ENCODE peak calls at places on chromosomes 12 and 14, in nine cellular contexts. A, P, O, J, Z, I, Y, V and R are unnamed samples. For H3K4me1, the result is how much of the 10 kb centered on the place peaks cover.

GRCh38 chr12:28063355-28063885 is 90.9 kb upstream of the PTHLH start:
- DNase-seq in A (no peak), P (no peak), O (no peak), J (no peak), Z (no peak), I (peak), Y (no peak), V (no peak), R (no peak)

GRCh38 chr12:22410497-22410896 is 76.0 kb upstream of the ST8SIA1 start:
- DNase-seq in A (no peak), P (no peak), O (no peak), J (no peak), Z (no peak), I (no peak), Y (no peak), V (no peak), R (no peak)

GRCh38 chr12:66235626-66236281 is 46.7 kb downstream of the IRAK3 start:
- DNase-seq in A (no peak), P (no peak), O (peak), J (no peak), Z (no peak), I (peak), Y (no peak), V (no peak), R (no peak)

GRCh38 chr12:124021025-124021406 is 48.0 kb downstream of the ZNF664 start:
- DNase-seq in A (no peak), P (no peak), O (no peak), J (no peak), Z (no peak), I (no peak), Y (peak), V (no peak), R (peak)

GRCh38 chr14:56339855-56340701 is 221.9 kb downstream of the PELI2 start:
- DNase-seq in A (no peak), P (peak), O (peak), J (peak), Z (peak), I (peak), Y (peak), V (peak), R (peak)

GRCh38 chr12:3158851-3159465 is 81.8 kb downstream of the TSPAN9 start:
- DNase-seq in A (no peak), P (no peak), O (no peak), J (no peak), Z (no peak), I (peak), Y (no peak), V (peak), R (peak)

GRCh38 chr14:93977790-93978581 is 1.6 kb upstream of the ASB2 start:
- DNase-seq in A (no peak), P (no peak), O (no peak), J (peak), Z (no peak), I (no peak), Y (no peak), V (no peak), R (no peak)

GRCh38 chr14:68779761-68780323 is 13.0 kb downstream of the ZFP36L1 start:
- DNase-seq in A (no peak), P (no peak), O (peak), J (peak), Z (peak), I (peak), Y (no peak), V (peak), R (no peak)

GRCh38 chr14:20794644-20795369 is 7.8 kb downstream of the RNASE1 start:
- DNase-seq in A (no peak), P (no peak), O (no peak), J (no peak), Z (no peak), I (no peak), Y (no peak), V (no peak), R (no peak)

GRCh38 chr12:128807161-128807724 is 16.5 kb downstream of the SLC15A4 start:
- DNase-seq in A (no peak), P (no peak), O (no peak), J (no peak), Z (no peak), I (no peak), Y (no peak), V (no peak), R (peak)

GRCh38 chr12:125122668-125123067 is 57.4 kb downstream of the AACS start:
- DNase-seq in A (no peak), P (no peak), O (no peak), J (no peak), Z (no peak), I (no peak), Y (peak), V (no peak), R (no peak)

GRCh38 chr12:118126119-118126757 is 9.7 kb upstream of the PEBP1 start:
- DNase-seq in A (no peak), P (peak), O (no peak), J (no peak), Z (no peak), I (no peak), Y (no peak), V (peak), R (peak)

GRCh38 chr12:74043343-74043742 is 494.3 kb upstream of the ATXN7L3B start:
- DNase-seq in A (no peak), P (no peak), O (peak), J (no peak), Z (no peak), I (no peak), Y (no peak), V (no peak), R (no peak)

GRCh38 chr14:38197001-38197760 is 10.5 kb upstream of the SSTR1 start:
- DNase-seq in A (no peak), P (no peak), O (no peak), J (no peak), Z (no peak), I (peak), Y (no peak), V (no peak), R (no peak)

GRCh38 chr14:89025581-89026236 is 201.3 kb downstream of the TTC8 start:
- DNase-seq in A (peak), P (no peak), O (no peak), J (no peak), Z (no peak), I (no peak), Y (no peak), V (no peak), R (no peak)

GRCh38 chr14:99596071-99596627 is 7.9 kb downstream of the CCDC85C start:
- DNase-seq in A (no peak), P (peak), O (peak), J (no peak), Z (no peak), I (peak), Y (no peak), V (no peak), R (peak)

GRCh38 chr12:12172106-12172511 is 94.7 kb downstream of the LRP6 start:
- DNase-seq in A (no peak), P (peak), O (no peak), J (no peak), Z (no peak), I (peak), Y (no peak), V (no peak), R (no peak)

GRCh38 chr12:26617513-26617912 is 215.5 kb downstream of the ITPR2 start:
- DNase-seq in A (no peak), P (no peak), O (no peak), J (no peak), Z (no peak), I (no peak), Y (no peak), V (no peak), R (no peak)
- H3K4me1 ChIP-seq in A (under half), P (under half), O (under half), J (under half), Z (under half), I (under half), Y (under half), V (under half), R (under half)

GRCh38 chr12:47819902-47820630 is at the start of gene HDAC7:
- DNase-seq in A (peak), P (peak), O (peak), J (peak), Z (peak), I (peak), Y (peak), V (peak), R (peak)
- H3K4me1 ChIP-seq in A (half or more), P (half or more), O (half or more), J (half or more), Z (half or more), I (under half), Y (under half), V (under half), R (under half)

GRCh38 chr14:91377700-91378652 is 39.6 kb downstream of the CCDC88C start:
- DNase-seq in A (no peak), P (no peak), O (no peak), J (no peak), Z (no peak), I (peak), Y (no peak), V (no peak), R (no peak)

GRCh38 chr14:91374897-91375747 is 42.5 kb downstream of the CCDC88C start:
- DNase-seq in A (no peak), P (no peak), O (no peak), J (no peak), Z (no peak), I (no peak), Y (no peak), V (no peak), R (no peak)

GRCh38 chr14:91378945-91379932 is 38.4 kb downstream of the CCDC88C start:
- DNase-seq in A (no peak), P (no peak), O (no peak), J (no peak), Z (no peak), I (no peak), Y (no peak), V (no peak), R (no peak)

GRCh38 chr14:91375748-91376452 is 41.7 kb downstream of the CCDC88C start:
- DNase-seq in A (no peak), P (no peak), O (no peak), J (no peak), Z (no peak), I (no peak), Y (no peak), V (no peak), R (no peak)

GRCh38 chr14:91376547-91377477 is 40.8 kb downstream of the CCDC88C start:
- DNase-seq in A (no peak), P (no peak), O (no peak), J (peak), Z (no peak), I (no peak), Y (no peak), V (no peak), R (no peak)
- H3K4me1 ChIP-seq in A (under half), P (under half), O (under half), J (half or more), Z (under half), I (under half), Y (under half), V (under half), R (under half)

GRCh38 chr12:40227447-40227846 is 2.6 kb downstream of the LRRK2 start:
- DNase-seq in A (no peak), P (no peak), O (no peak), J (no peak), Z (no peak), I (no peak), Y (no peak), V (no peak), R (no peak)

GRCh38 chr12:40229690-40230651 is 5.2 kb downstream of the LRRK2 start:
- DNase-seq in A (no peak), P (no peak), O (no peak), J (no peak), Z (no peak), I (no peak), Y (no peak), V (no peak), R (no peak)

GRCh38 chr12:40226652-40227051 is 1.9 kb downstream of the LRRK2 start:
- DNase-seq in A (peak), P (peak), O (peak), J (no peak), Z (peak), I (peak), Y (no peak), V (peak), R (peak)

GRCh38 chr12:40225984-40226602 is 1.3 kb downstream of the LRRK2 start:
- DNase-seq in A (no peak), P (no peak), O (peak), J (no peak), Z (no peak), I (no peak), Y (no peak), V (no peak), R (no peak)

GRCh38 chr12:40228727-40229126 is 3.9 kb downstream of the LRRK2 start:
- DNase-seq in A (no peak), P (no peak), O (no peak), J (no peak), Z (no peak), I (no peak), Y (no peak), V (no peak), R (no peak)
- H3K4me1 ChIP-seq in A (under half), P (under half), O (under half), J (under half), Z (under half), I (under half), Y (under half), V (under half), R (under half)

DNA sequence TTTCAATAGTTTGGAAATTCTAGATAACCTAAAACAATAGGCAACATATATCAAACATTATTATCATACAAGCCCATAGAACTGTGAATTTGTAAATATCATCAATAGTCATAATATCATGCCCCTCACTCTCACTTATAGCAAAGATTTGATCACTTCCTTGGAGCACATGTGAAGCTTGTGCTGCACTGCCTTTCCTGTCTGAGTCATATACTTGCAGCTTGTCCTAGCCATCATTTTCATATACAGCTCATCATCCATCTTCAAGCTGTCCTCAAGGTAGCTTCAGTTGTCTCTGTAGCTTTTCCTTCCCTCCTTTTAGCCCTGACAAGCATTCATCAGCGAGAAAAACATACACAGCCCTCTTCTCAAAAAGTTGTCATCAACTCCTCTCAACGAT is 746.5 kb upstream of the FOXG1 start:
- DNase-seq in A (no peak), P (no peak), O (no peak), J (no peak), Z (no peak), I (no peak), Y (no peak), V (no peak), R (no peak)
- H3K4me1 ChIP-seq in A (under half), P (under half), O (under half), J (under half), Z (under half), I (under half), Y (under half), V (under half), R (under half)

GRCh38 chr12:121296618-121297476 is at the start of gene CAMKK2:
- DNase-seq in A (peak), P (peak), O (peak), J (peak), Z (peak), I (peak), Y (peak), V (peak), R (peak)
- H3K4me1 ChIP-seq in A (under half), P (under half), O (under half), J (under half), Z (under half), I (under half), Y (under half), V (under half), R (under half)

GRCh38 chr14:105089746-105090492 is 24.7 kb upstream of the GPR132 start:
- DNase-seq in A (no peak), P (no peak), O (peak), J (no peak), Z (no peak), I (no peak), Y (no peak), V (peak), R (peak)
- H3K4me1 ChIP-seq in A (half or more), P (under half), O (half or more), J (under half), Z (under half), I (under half), Y (under half), V (under half), R (under half)